ENCODE peak calls at places on chromosomes 3 and 15, in seven cellular contexts. K is AG04449, J is AG10803, T is H7, V is colonic mucosa, U is sigmoid colon, F is K562. P is an unnamed sample.

GRCh38 chr15:53843869-53844569 is 84.6 kb upstream of the WDR72 start:
- DNase-seq in K (no peak), J (no peak), T (no peak), V (no peak), U (no peak), F (no peak), P (no peak)

GRCh38 chr3:143975549-143976152 is 4.0 kb downstream of the DIPK2A start:
- DNase-seq in K (no peak), J (peak), T (peak), V (no peak), U (no peak), F (peak), P (no peak)

GRCh38 chr3:45528429-45528828 is 66.1 kb upstream of the LIMD1 start:
- DNase-seq in K (no peak), J (peak), T (no peak), V (no peak), U (no peak), F (no peak), P (no peak)

GRCh38 chr3:171497546-171497945 is 37.3 kb upstream of the TNIK start:
- DNase-seq in K (no peak), J (no peak), T (no peak), V (no peak), U (no peak), F (no peak), P (no peak)

GRCh38 chr3:72141264-72141663 is 356.3 kb upstream of the PROK2 start:
- DNase-seq in K (no peak), J (no peak), T (no peak), V (no peak), U (no peak), F (no peak), P (no peak)

GRCh38 chr15:89125038-89125826 is 37.0 kb downstream of the ABHD2 start:
- DNase-seq in K (no peak), J (no peak), T (no peak), V (no peak), U (no peak), F (no peak), P (no peak)

GRCh38 chr3:31157028-31157694 is 262.7 kb upstream of the GADL1 start:
- DNase-seq in K (no peak), J (no peak), T (no peak), V (no peak), U (no peak), F (no peak), P (no peak)

GRCh38 chr3:196757876-196758739 is 18.5 kb downstream of the PAK2 start:
- DNase-seq in K (no peak), J (peak), T (no peak), V (no peak), U (no peak), F (no peak), P (no peak)

GRCh38 chr15:64152507-64153387 is 1.2 kb downstream of the SNX22 start:
- DNase-seq in K (no peak), J (no peak), T (peak), V (no peak), U (no peak), F (no peak), P (no peak)

GRCh38 chr3:13318626-13319470 is 101.3 kb downstream of the NUP210 start:
- DNase-seq in K (no peak), J (no peak), T (no peak), V (no peak), U (no peak), F (no peak), P (no peak)

GRCh38 chr15:25738171-25738792 is 124.8 kb downstream of the ATP10A start:
- DNase-seq in K (no peak), J (peak), T (no peak), V (no peak), U (peak), F (no peak), P (no peak)

GRCh38 chr15:71599404-71600225 is 210.7 kb upstream of the NR2E3 start:
- DNase-seq in K (no peak), J (peak), T (no peak), V (no peak), U (no peak), F (no peak), P (no peak)

GRCh38 chr3:94587291-94587690 is 524.4 kb downstream of the NSUN3 start:
- DNase-seq in K (no peak), J (no peak), T (no peak), V (no peak), U (no peak), F (no peak), P (no peak)

GRCh38 chr3:126439968-126440708 is 35.6 kb downstream of the ZXDC start:
- DNase-seq in K (no peak), J (no peak), T (no peak), V (peak), U (no peak), F (no peak), P (no peak)

GRCh38 chr15:64898406-64898805 is 13.3 kb upstream of the ANKDD1A start:
- DNase-seq in K (no peak), J (no peak), T (peak), V (no peak), U (no peak), F (no peak), P (no peak)

GRCh38 chr3:134039161-134039862 is 9.6 kb upstream of the SLCO2A1 start:
- DNase-seq in K (no peak), J (no peak), T (peak), V (peak), U (peak), F (peak), P (peak)

GRCh38 chr3:150080058-150080730 is 109.5 kb upstream of the PFN2 start:
- DNase-seq in K (no peak), J (peak), T (peak), V (no peak), U (no peak), F (no peak), P (no peak)

GRCh38 chr15:100339999-100340398 is 1.8 kb downstream of the ADAMTS17 start:
- DNase-seq in K (no peak), J (no peak), T (no peak), V (no peak), U (no peak), F (no peak), P (no peak)

GRCh38 chr3:11021611-11022011 is 29.1 kb downstream of the SLC6A1 start:
- DNase-seq in K (no peak), J (no peak), T (peak), V (no peak), U (no peak), F (no peak), P (no peak)

DNA sequence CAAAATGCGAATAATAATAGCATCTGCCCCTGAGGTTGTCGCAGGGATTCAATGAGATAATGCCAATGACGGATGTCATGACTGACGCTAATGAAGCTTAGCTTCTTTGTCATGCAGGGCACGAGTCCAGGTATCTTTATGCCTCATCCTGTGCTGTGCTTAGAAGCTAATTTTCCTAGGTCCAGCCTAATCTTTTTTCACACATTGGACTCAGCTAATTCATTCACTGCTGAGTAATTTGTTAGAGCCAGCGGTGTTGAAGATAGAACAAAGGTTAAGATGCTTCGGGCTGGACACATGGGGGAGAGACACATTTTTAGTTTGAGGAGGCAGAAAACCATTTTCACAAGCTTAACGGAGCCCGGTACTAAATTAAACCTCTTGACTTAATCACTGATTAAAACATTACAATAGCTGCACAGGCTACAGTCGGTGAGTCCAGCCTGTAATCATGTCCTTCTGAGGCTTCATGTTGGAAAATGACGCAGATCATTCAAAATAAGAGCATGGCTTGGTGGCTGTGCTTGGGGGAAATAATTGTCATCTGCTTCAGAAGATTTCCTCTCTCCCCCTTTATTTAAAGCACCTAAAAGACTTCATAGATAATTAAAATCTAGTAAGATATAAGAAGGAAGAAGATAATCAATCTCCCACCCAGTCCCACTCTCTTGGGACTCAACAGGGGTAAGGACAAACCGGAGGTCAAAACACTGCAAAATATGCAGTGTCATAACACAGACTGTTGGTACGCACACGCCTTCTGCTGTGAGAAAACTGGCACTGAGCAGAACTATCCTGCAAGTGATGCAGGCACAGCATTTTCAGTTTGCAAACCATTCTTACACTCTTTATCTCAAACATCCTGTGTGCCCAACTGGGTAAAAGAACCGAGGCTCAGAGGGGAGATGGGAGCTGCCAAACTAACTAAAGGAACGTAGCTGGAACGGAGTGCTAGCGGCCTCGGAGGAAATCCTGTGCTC is 3.3 kb upstream of the CCDC174 start:
- DNase-seq in K (no peak), J (no peak), T (no peak), V (no peak), U (no peak), F (peak), P (no peak)
- H3K4me3 ChIP-seq in K (no peak), J (no peak), T (no peak), V (no peak), U (no peak), F (no peak), P (no peak)

DNA sequence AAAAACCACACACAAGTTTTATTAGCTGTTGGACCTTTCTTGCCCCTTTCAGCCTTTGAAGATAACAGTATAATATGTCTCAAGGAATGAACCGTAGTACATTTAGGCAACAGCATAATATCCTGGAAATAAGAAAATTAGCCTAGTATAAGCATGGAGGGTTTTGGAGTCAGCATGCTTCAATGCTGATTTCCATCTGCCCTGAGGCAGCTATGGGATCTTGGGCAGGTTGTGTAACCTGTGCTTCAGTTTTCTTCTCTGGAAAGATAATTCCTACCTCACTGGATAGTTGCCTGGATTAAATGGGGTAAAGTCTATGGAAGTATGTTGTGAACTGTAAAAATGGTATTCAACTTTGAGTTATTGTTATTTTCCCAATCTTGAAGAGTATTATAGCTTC is 1.6 kb downstream of the DHX30 start:
- DNase-seq in K (no peak), J (no peak), T (no peak), V (no peak), U (no peak), F (peak), P (no peak)
- H3K4me3 ChIP-seq in K (no peak), J (no peak), T (no peak), V (no peak), U (no peak), F (no peak), P (no peak)

DNA sequence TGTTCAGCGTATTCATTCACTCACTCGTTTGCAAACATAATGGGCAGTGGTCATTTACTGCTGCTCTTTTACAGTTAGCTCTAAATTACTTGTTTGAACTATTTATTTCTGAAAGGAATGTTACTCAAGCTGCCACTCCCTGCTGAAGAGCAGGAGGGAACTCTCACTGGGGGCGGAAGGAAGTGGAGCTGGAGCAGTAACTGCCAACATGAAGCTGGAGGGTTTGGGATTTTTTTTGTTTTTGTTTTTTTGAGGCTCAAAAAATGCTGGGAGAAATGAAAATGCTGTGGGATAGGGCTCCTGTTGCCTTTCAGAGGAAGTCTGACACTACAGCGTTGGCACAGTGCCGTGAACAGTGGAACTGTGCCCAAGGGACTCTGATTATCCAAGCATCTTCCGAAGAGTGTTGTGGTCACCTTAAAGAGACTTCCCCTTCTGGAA is 44.1 kb downstream of the SENP2 start:
- DNase-seq in K (no peak), J (peak), T (no peak), V (peak), U (no peak), F (no peak), P (no peak)
- H3K4me3 ChIP-seq in K (no peak), J (no peak), T (no peak), V (no peak), U (no peak), F (no peak), P (no peak)

GRCh38 chr15:59251001-59251845 is 44.6 kb downstream of the LDHAL6B start:
- DNase-seq in K (no peak), J (no peak), T (no peak), V (no peak), U (no peak), F (no peak), P (no peak)
- H3K4me3 ChIP-seq in K (no peak), J (no peak), T (no peak), V (no peak), U (no peak), F (no peak), P (no peak)

GRCh38 chr3:179956416-179956830 is 80.3 kb downstream of the PEX5L start:
- DNase-seq in K (no peak), J (no peak), T (no peak), V (no peak), U (no peak), F (no peak), P (no peak)
- H3K4me3 ChIP-seq in K (no peak), J (no peak), T (no peak), V (no peak), U (no peak), F (no peak), P (no peak)

DNA sequence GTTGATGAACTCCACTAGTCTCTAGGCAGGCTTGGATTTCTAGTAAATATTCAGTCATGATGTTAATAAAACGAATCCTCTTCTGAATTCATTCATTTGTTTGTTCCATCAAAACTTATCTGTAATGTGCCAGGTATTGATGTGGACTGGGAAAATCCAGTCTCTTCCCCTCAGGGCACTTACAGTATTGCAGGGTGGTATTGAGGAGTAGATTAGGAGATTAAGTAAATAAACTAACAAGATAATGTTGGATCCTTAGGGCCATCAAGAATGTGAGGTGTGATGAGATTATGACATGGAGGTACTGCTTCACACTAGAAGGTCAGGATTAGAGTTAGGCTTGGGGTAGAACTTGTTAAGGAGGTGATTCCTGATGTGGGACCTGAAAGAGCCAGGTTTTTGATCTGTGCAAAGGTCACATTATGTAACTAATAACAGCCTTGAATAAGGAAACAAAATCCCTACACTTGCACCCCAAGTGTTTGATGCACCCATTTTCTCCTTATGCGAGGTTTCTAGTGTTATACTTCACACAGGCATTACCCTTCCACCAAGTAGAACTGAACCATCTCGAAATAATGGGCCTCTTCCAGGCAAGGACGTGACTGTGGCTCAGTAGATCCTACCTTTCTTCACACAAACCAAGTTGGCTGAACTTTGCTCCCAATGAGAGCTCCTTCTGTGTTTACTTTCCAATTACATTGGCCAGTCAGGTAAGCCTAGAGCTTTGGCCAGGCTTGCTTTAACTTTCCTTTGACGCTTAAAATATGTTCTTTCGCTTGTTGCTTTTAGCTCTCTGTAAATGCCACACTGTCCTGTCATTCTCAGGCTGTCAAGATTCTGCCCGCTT is 16.7 kb downstream of the MCTP2 start:
- DNase-seq in K (no peak), J (no peak), T (no peak), V (peak), U (no peak), F (no peak), P (no peak)
- H3K4me3 ChIP-seq in K (no peak), J (no peak), T (no peak), V (no peak), U (no peak), F (no peak), P (no peak)